ENCODE peak calls at places on chromosome 20, in four cellular contexts. S is K562, O is GM12878, P is HepG2. T is an unnamed sample.

GRCh38 chr20:56989516-56989915 is 276.9 kb downstream of the BMP7 start:
- DNase-seq in S (no peak), O (no peak), P (no peak), T (no peak)

GRCh38 chr20:37630161-37630560 is 63.7 kb upstream of the CTNNBL1 start:
- DNase-seq in S (no peak), O (no peak), P (no peak), T (no peak)

GRCh38 chr20:54107181-54107580 is 36.8 kb upstream of the BCAS1 start:
- DNase-seq in S (no peak), O (no peak), P (no peak), T (no peak)

GRCh38 chr20:58139849-58140786 is 88.3 kb downstream of the ANKRD60 start:
- DNase-seq in S (no peak), O (no peak), P (no peak), T (no peak)

GRCh38 chr20:8305449-8305978 is 173.4 kb downstream of the PLCB1 start:
- DNase-seq in S (peak; percentile 34), O (peak; percentile 30), P (peak; percentile 83), T (peak; percentile 71)

GRCh38 chr20:10669843-10670446 is 3.9 kb downstream of the JAG1 start:
- DNase-seq in S (no peak), O (no peak), P (no peak), T (no peak)

GRCh38 chr20:3663031-3663701 is at the start of gene GFRA4:
- DNase-seq in S (no peak), O (no peak), P (no peak), T (no peak)

GRCh38 chr20:20466341-20466879 is 98.5 kb downstream of the INSM1 start:
- DNase-seq in S (no peak), O (peak; percentile 92), P (no peak), T (no peak)

GRCh38 chr20:59948828-59949720 is 8.9 kb downstream of the FAM217B start:
- DNase-seq in S (peak; percentile 11), O (no peak), P (peak; percentile 63), T (peak; percentile 57)

GRCh38 chr20:50467618-50468373 is 42.4 kb upstream of the PTPN1 start:
- DNase-seq in S (peak; percentile 81), O (no peak), P (peak; percentile 77), T (peak; percentile 75)

GRCh38 chr20:51411867-51412266 is 130.7 kb downstream of the NFATC2 start:
- DNase-seq in S (no peak), O (no peak), P (no peak), T (no peak)

GRCh38 chr20:53040678-53041674 is 68.8 kb downstream of the TSHZ2 start:
- DNase-seq in S (no peak), O (no peak), P (no peak), T (no peak)

GRCh38 chr20:39910536-39910935 is 778.5 kb downstream of the MAFB start:
- DNase-seq in S (no peak), O (no peak), P (no peak), T (no peak)

GRCh38 chr20:51265366-51265765 is 242.5 kb upstream of the KCNG1 start:
- DNase-seq in S (no peak), O (no peak), P (no peak), T (no peak)

GRCh38 chr20:49674383-49675352 is 39.0 kb downstream of the B4GALT5 start:
- DNase-seq in S (no peak), O (no peak), P (peak; percentile 98), T (peak; percentile 85)

GRCh38 chr20:60211618-60212463 is 253.6 kb downstream of the CDH26 start:
- DNase-seq in S (no peak), O (no peak), P (no peak), T (no peak)

GRCh38 chr20:44394520-44395182 is 39.2 kb downstream of the HNF4A start:
- DNase-seq in S (peak; percentile 40), O (no peak), P (peak; percentile 100), T (no peak)

GRCh38 chr20:10626896-10627295 is 46.9 kb downstream of the JAG1 start:
- DNase-seq in S (no peak), O (no peak), P (no peak), T (no peak)

GRCh38 chr20:20362774-20363435 is 5.0 kb upstream of the INSM1 start:
- DNase-seq in S (no peak), O (no peak), P (no peak), T (no peak)

GRCh38 chr20:33541074-33541473 is 51.2 kb downstream of the CBFA2T2 start:
- DNase-seq in S (no peak), O (no peak), P (peak; percentile 31), T (no peak)

GRCh38 chr20:21508230-21509078 is 5.4 kb downstream of the NKX2-2 start:
- DNase-seq in S (no peak), O (no peak), P (no peak), T (no peak)

GRCh38 chr20:17385798-17386197 is 145.4 kb downstream of the BFSP1 start:
- DNase-seq in S (no peak), O (no peak), P (no peak), T (no peak)

GRCh38 chr20:44522841-44523240 is 971 bp upstream of the SERINC3 start:
- DNase-seq in S (no peak), O (no peak), P (no peak), T (no peak)

GRCh38 chr20:51456511-51457280 is 85.8 kb downstream of the NFATC2 start:
- DNase-seq in S (peak; percentile 52), O (no peak), P (peak; percentile 78), T (peak; percentile 86)

GRCh38 chr20:37727247-37727956 is 33.6 kb downstream of the CTNNBL1 start:
- DNase-seq in S (no peak), O (no peak), P (peak; percentile 74), T (no peak)

GRCh38 chr20:38805502-38805957 is at the start of gene PPP1R16B:
- DNase-seq in S (peak; percentile 86), O (no peak), P (no peak), T (no peak)

GRCh38 chr20:34262488-34263288 is 21.5 kb downstream of the ASIP start:
- DNase-seq in S (no peak), O (no peak), P (peak; percentile 70), T (no peak)

GRCh38 chr20:48603116-48603818 is 224.5 kb downstream of the PREX1 start:
- DNase-seq in S (no peak), O (no peak), P (no peak), T (no peak)

GRCh38 chr20:4519530-4519929 is 202.2 kb upstream of the PRND start:
- DNase-seq in S (peak; percentile 17), O (no peak), P (no peak), T (no peak)

GRCh38 chr20:41366546-41367392 is at the start of gene EMILIN3:
- DNase-seq in S (no peak), O (no peak), P (no peak), T (no peak)

GRCh38 chr20:4192378-4193048 is 177.2 kb upstream of the RNF24 start:
- DNase-seq in S (peak; percentile 87), O (no peak), P (no peak), T (peak; percentile 86)

GRCh38 chr20:44157061-44157460 is 29.9 kb downstream of the JPH2 start:
- DNase-seq in S (no peak), O (no peak), P (no peak), T (no peak)

GRCh38 chr20:610130-611046 is at the start of gene TCF15:
- DNase-seq in S (peak; percentile 98), O (no peak), P (no peak), T (no peak)

GRCh38 chr20:56926501-56926900 is 297.4 kb downstream of the TFAP2C start:
- DNase-seq in S (no peak), O (no peak), P (no peak), T (no peak)

GRCh38 chr20:40938020-40938419 is 90.6 kb upstream of the TOP1 start:
- DNase-seq in S (peak; percentile 43), O (no peak), P (no peak), T (peak; percentile 12)

GRCh38 chr20:15895126-15895525 is 678.1 kb downstream of the KIF16B start:
- DNase-seq in S (no peak), O (no peak), P (no peak), T (no peak)

GRCh38 chr20:38542994-38543906 is 37.7 kb upstream of the ADIG start:
- DNase-seq in S (no peak), O (no peak), P (no peak), T (no peak)

GRCh38 chr20:52193886-52194545 is 2.4 kb upstream of the ZFP64 start:
- DNase-seq in S (no peak), O (no peak), P (no peak), T (no peak)

GRCh38 chr20:50111829-50112495 is 988 bp downstream of the UBE2V1 start:
- DNase-seq in S (no peak), O (no peak), P (no peak), T (no peak)

GRCh38 chr20:1776608-1777475 is 118.4 kb upstream of the SIRPA start:
- DNase-seq in S (peak; percentile 67), O (peak; percentile 13), P (peak; percentile 84), T (peak; percentile 89)
- H3K27ac ChIP-seq in S (no peak overlapping the region), O (no peak overlapping the region), P (peak overlapping the region; percentile 33), T (peak overlapping the region; percentile 91)

GRCh38 chr20:6679086-6679485 is 88.4 kb upstream of the BMP2 start:
- DNase-seq in S (no peak), O (no peak), P (no peak), T (no peak)
- TF ChIP-seq POLR2AphosphoS2 in S (no peak), O (no peak), P (no peak), T (no peak)

GRCh38 chr20:22717466-22717865 is 133.1 kb upstream of the FOXA2 start:
- DNase-seq in S (peak; percentile 13), O (no peak), P (no peak), T (peak; percentile 84)
- H3K27ac ChIP-seq in S (no peak overlapping the region), O (no peak overlapping the region), P (no peak overlapping the region), T (peak overlapping the region; percentile 85)

DNA sequence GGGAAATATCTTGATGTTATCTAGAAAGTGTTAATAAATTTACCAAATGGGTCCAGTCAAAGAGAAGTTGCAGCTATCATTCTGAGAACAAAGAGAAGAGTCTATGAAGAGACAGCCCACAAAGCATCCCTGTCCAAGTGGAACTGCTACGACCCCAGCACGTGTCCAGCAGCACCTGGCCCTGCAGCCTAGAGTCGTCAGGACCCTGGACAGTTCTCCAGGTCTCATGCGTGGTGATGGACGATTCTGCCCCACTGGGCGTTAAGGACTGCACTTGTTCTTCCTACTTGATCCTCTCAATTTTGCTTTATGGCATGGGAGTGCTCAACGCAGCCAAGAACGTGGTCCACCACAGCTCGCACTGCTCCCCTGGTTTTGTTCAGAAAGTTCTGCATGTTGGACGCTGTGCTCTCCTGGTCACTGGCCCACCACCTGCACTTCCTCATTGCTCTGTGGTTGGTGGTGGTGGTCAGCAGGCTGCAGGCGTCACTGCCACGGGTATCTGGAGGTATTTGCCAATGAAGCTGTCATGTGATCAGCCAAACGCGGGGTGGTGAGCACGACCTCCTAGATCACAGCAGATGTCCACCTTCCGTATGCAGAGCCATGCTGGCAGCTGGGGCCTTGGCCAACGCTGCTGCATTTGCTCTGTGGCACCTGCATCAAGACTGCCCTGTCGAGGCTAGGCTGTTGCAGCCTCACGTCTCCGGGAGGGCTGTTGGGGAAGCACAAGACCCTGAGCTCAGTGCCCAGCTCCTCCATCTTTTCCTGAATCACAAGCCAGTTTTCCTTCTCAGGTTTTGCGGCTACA is 356.4 kb downstream of the CDH4 start:
- DNase-seq in S (peak; percentile 33), O (no peak), P (peak; percentile 43), T (peak; percentile 22)
- TF ChIP-seq POLR2AphosphoS2 in S (no peak), O (no peak), P (no peak), T (no peak)

GRCh38 chr20:35883341-35883777 is 70.9 kb downstream of the SCAND1 start:
- DNase-seq in S (no peak), O (no peak), P (no peak), T (no peak)
- H3K27ac ChIP-seq in S (no peak overlapping the region), O (no peak overlapping the region), P (no peak overlapping the region), T (peak overlapping the region; percentile 93)

DNA sequence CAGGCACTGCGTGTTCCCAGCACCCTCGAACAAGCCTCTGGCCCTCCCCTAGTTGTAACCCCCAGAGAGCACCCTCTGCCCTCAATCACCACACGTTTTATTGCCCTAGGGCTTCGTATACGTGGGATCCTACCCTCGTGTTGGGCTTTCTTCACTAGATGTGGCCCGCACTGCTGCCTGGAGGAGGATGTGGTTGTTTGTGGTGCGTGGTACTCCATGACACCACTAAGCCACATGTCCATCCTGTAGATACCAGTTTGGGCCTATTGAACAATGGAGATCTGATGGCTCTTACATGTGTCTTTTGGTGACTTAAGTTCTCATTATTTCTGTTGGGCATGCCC is 17.0 kb downstream of the SLC2A4RG start:
- DNase-seq in S (no peak), O (no peak), P (no peak), T (no peak)
- TF ChIP-seq POLR2AphosphoS2 in S (no peak), O (no peak), P (no peak), T (no peak)